ENCODE peak calls at places on chromosomes 7 and 10, in nine cellular contexts. V, Z, I, G, E, J, R, C and W are unnamed samples.
A peak's percentile ranks its signal among the peaks of the same experiment; 100 is the strongest.

GRCh38 chr10:91590142-91590903 is 42.5 kb downstream of the PPP1R3C start:
- DNase-seq in E (no peak), I (no peak), J (no peak), V (peak; percentile 38), R (no peak), C (no peak), G (no peak), Z (no peak), W (no peak)

GRCh38 chr7:1908823-1909420 is 238.8 kb downstream of the ELFN1 start:
- DNase-seq in G (no peak), V (no peak), E (no peak), I (no peak), R (no peak), C (no peak), Z (no peak), J (no peak), W (no peak)

GRCh38 chr10:78225611-78226010 is 191.9 kb downstream of the RPS24 start:
- DNase-seq in E (no peak), J (no peak), I (no peak), R (no peak), C (no peak), G (no peak), Z (no peak), V (no peak), W (no peak)

GRCh38 chr7:36638586-36639265 is 85.6 kb downstream of the AOAH start:
- DNase-seq in V (no peak), E (no peak), C (no peak), R (no peak), J (no peak), G (no peak), I (no peak), Z (no peak), W (no peak)

GRCh38 chr7:103075337-103075918 is 488 bp downstream of the ARMC10 start:
- DNase-seq in R (peak; percentile 44), J (no peak), E (peak; percentile 21), V (peak; percentile 41), G (peak; percentile 83), C (peak; percentile 64), I (peak; percentile 84), Z (peak; percentile 41), W (peak; percentile 29)

GRCh38 chr7:65251851-65252620 is 121.6 kb upstream of the ZNF92 start:
- DNase-seq in G (no peak), V (no peak), J (no peak), Z (peak; percentile 75), R (no peak), I (no peak), E (no peak), C (peak; percentile 97), W (peak; percentile 74)

GRCh38 chr10:113362645-113363091 is 190.2 kb upstream of the HABP2 start:
- DNase-seq in Z (no peak), G (no peak), J (no peak), E (no peak), R (no peak), I (no peak), C (peak; percentile 38), V (peak; percentile 28), W (no peak)

GRCh38 chr7:85274452-85274851 is 87.6 kb upstream of the SEMA3D start:
- DNase-seq in J (no peak), G (no peak), R (no peak), Z (no peak), C (peak; percentile 7), I (no peak), E (no peak), V (no peak), W (no peak)

GRCh38 chr7:75758491-75758890 is 13.5 kb downstream of the CCL26 start:
- DNase-seq in I (no peak), C (no peak), Z (no peak), E (no peak), G (no peak), R (no peak), J (no peak), V (no peak), W (no peak)

GRCh38 chr7:159028456-159029401 is 115.9 kb downstream of the VIPR2 start:
- DNase-seq in R (no peak), I (peak; percentile 15), J (no peak), C (no peak), Z (no peak), V (no peak), E (no peak), G (no peak), W (no peak)

GRCh38 chr7:73519867-73520672 is 2.0 kb downstream of the BAZ1B start:
- DNase-seq in V (no peak), E (no peak), I (no peak), R (peak; percentile 4), G (no peak), Z (no peak), C (peak; percentile 47), J (no peak), W (no peak)

GRCh38 chr10:13458107-13458761 is 70.6 kb downstream of the BEND7 start:
- DNase-seq in C (no peak), E (no peak), Z (no peak), I (no peak), V (no peak), J (no peak), G (no peak), R (no peak), W (no peak)

GRCh38 chr10:77321868-77322267 is 315.7 kb downstream of the KCNMA1 start:
- DNase-seq in C (no peak), G (no peak), J (no peak), V (no peak), I (no peak), R (no peak), E (no peak), Z (no peak), W (no peak)

GRCh38 chr10:128147064-128147463 is 20.8 kb upstream of the MKI67 start:
- DNase-seq in I (peak; percentile 33), E (no peak), R (no peak), Z (no peak), J (no peak), G (no peak), V (no peak), C (no peak), W (no peak)

GRCh38 chr10:106768204-106768603 is 396.3 kb downstream of the SORCS1 start:
- DNase-seq in G (no peak), V (no peak), R (no peak), I (no peak), C (no peak), J (no peak), Z (no peak), E (no peak), W (no peak)

GRCh38 chr10:80158598-80159127 is 26.1 kb downstream of the PLAC9 start:
- DNase-seq in G (no peak), C (peak; percentile 38), V (peak; percentile 74), J (no peak), Z (no peak), R (no peak), E (peak; percentile 78), I (no peak), W (no peak)

GRCh38 chr10:99316374-99316773 is 12.8 kb upstream of the CNNM1 start:
- DNase-seq in J (no peak), Z (no peak), G (no peak), I (no peak), R (no peak), C (no peak), E (no peak), V (no peak), W (no peak)

GRCh38 chr10:114061148-114061547 is 17.5 kb downstream of the ADRB1 start:
- DNase-seq in C (no peak), V (no peak), J (no peak), G (no peak), R (no peak), E (no peak), I (no peak), Z (no peak), W (no peak)

GRCh38 chr10:122181055-122181732 is 89.9 kb upstream of the BTBD16 start:
- DNase-seq in E (no peak), C (no peak), R (no peak), Z (peak; percentile 35), V (no peak), J (no peak), I (no peak), G (no peak), W (no peak)

GRCh38 chr7:127798023-127798422 is 146.0 kb downstream of the SND1 start:
- DNase-seq in G (no peak), R (no peak), V (no peak), I (no peak), E (no peak), C (no peak), J (no peak), Z (no peak), W (no peak)

GRCh38 chr7:79531905-79532304 is 78.4 kb upstream of the MAGI2 start:
- DNase-seq in I (no peak), E (no peak), R (no peak), Z (no peak), V (no peak), J (no peak), G (no peak), C (no peak), W (no peak)

GRCh38 chr10:124739119-124739921 is 4.9 kb downstream of the FAM53B start:
- DNase-seq in V (no peak), I (no peak), C (peak; percentile 49), E (no peak), Z (no peak), J (no peak), G (no peak), R (no peak), W (no peak)